ENCODE peak calls at places on chromosome 6, in five cellular contexts. H is T-helper 2 cell; S is KBM-7; P is stimulated activated CD8-positive, alpha-beta memory T cell treated with anti-CD3 and anti-CD28 coated beads, Interleukin-15, amount 100 ng/mL, for 4 hours; X is stimulated activated CD4-positive, alpha-beta T cell treated with anti-CD3 and anti-CD28 coated beads, Interleukin-2, amount 100 ng/mL, for 48 hours. Y is an unnamed sample.

GRCh38 chr6:10429638-10430427 is 15.0 kb upstream of the TFAP2A start:
- DNase-seq in H (no peak), S (peak; percentile 69), P (no peak), X (no peak), Y (peak; percentile 81)

GRCh38 chr6:99282479-99283062 is 66.9 kb downstream of the FAXC start:
- DNase-seq in H (no peak), S (peak; percentile 26), P (no peak), X (no peak), Y (peak; percentile 9)

GRCh38 chr6:40894962-40895799 is 143.8 kb downstream of the UNC5CL start:
- DNase-seq in H (no peak), S (peak; percentile 53), P (no peak), X (no peak), Y (peak; percentile 52)

GRCh38 chr6:147166360-147166944 is 37.8 kb upstream of the STXBP5 start:
- DNase-seq in H (no peak), S (peak; percentile 75), P (no peak), X (no peak), Y (no peak)

GRCh38 chr6:109461733-109462526 is 6.4 kb upstream of the MICAL1 start:
- DNase-seq in H (no peak), S (no peak), P (no peak), X (no peak), Y (no peak)

GRCh38 chr6:126143650-126144260 is 157.4 kb downstream of the TRMT11 start:
- DNase-seq in H (no peak), S (no peak), P (no peak), X (no peak), Y (no peak)

GRCh38 chr6:26211963-26212362 is 124.7 kb downstream of the HFE start:
- DNase-seq in H (no peak), S (no peak), P (no peak), X (no peak), Y (peak; percentile 52)

GRCh38 chr6:95686272-95686671 is 108.9 kb downstream of the MANEA start:
- DNase-seq in H (no peak), S (no peak), P (no peak), X (no peak), Y (no peak)

GRCh38 chr6:11744101-11744500 is 34.5 kb downstream of the ADTRP start:
- DNase-seq in H (no peak), S (no peak), P (no peak), X (no peak), Y (no peak)

GRCh38 chr6:161218222-161218621 is 55.6 kb downstream of the AGPAT4 start:
- DNase-seq in H (no peak), S (no peak), P (no peak), X (no peak), Y (no peak)

GRCh38 chr6:166604328-166604727 is 17.9 kb upstream of the RAMACL start:
- DNase-seq in H (no peak), S (no peak), P (no peak), X (no peak), Y (no peak)

GRCh38 chr6:142845624-142846458 is 99.1 kb downstream of the HIVEP2 start:
- DNase-seq in H (peak; percentile 55), S (peak; percentile 31), P (no peak), X (no peak), Y (no peak)

GRCh38 chr6:147544420-147544819 is 35.9 kb downstream of the SAMD5 start:
- DNase-seq in H (no peak), S (no peak), P (no peak), X (no peak), Y (no peak)

GRCh38 chr6:11650711-11651110 is 113.2 kb downstream of the TMEM170B start:
- DNase-seq in H (no peak), S (no peak), P (no peak), X (no peak), Y (no peak)

GRCh38 chr6:44192428-44193041 is 24.2 kb upstream of the MYMX start:
- DNase-seq in H (no peak), S (no peak), P (no peak), X (no peak), Y (no peak)

GRCh38 chr6:39128832-39129231 is 13.8 kb upstream of the SAYSD1 start:
- DNase-seq in H (no peak), S (no peak), P (no peak), X (no peak), Y (no peak)

GRCh38 chr6:163414367-163415175 is at the start of gene QKI:
- DNase-seq in H (peak; percentile 75), S (peak; percentile 71), P (peak; percentile 70), X (peak; percentile 65), Y (peak; percentile 59)

GRCh38 chr6:155085582-155086253 is 90.6 kb downstream of the TIAM2 start:
- DNase-seq in H (no peak), S (no peak), P (no peak), X (no peak), Y (no peak)

GRCh38 chr6:146878564-146879343 is 280.0 kb downstream of the ADGB start:
- DNase-seq in H (no peak), S (peak; percentile 50), P (no peak), X (no peak), Y (peak; percentile 61)

GRCh38 chr6:138572200-138572875 is 73.0 kb upstream of the NHSL1 start:
- DNase-seq in H (no peak), S (no peak), P (no peak), X (no peak), Y (no peak)

GRCh38 chr6:109187399-109188114 is 92.2 kb downstream of the CEP57L1 start:
- DNase-seq in H (peak; percentile 30), S (peak; percentile 72), P (peak; percentile 2), X (peak; percentile 53), Y (peak; percentile 5)

GRCh38 chr6:6452002-6452401 is 131.5 kb upstream of the F13A1 start:
- DNase-seq in H (no peak), S (no peak), P (no peak), X (no peak), Y (no peak)

GRCh38 chr6:152824666-152825065 is 74.1 kb downstream of the VIP start:
- DNase-seq in H (no peak), S (no peak), P (no peak), X (no peak), Y (no peak)

GRCh38 chr6:90411292-90411781 is 114.7 kb upstream of the BACH2 start:
- DNase-seq in H (peak; percentile 57), S (no peak), P (no peak), X (peak; percentile 59), Y (no peak)

GRCh38 chr6:134534708-134535149 is 216.8 kb upstream of the SGK1 start:
- DNase-seq in H (no peak), S (no peak), P (no peak), X (no peak), Y (no peak)

GRCh38 chr6:28953039-28953872 is 29.5 kb upstream of the TRIM27 start:
- DNase-seq in H (peak; percentile 42), S (peak; percentile 78), P (no peak), X (peak; percentile 68), Y (peak; percentile 15)

GRCh38 chr6:40997256-40997957 is 41.6 kb downstream of the UNC5CL start:
- DNase-seq in H (no peak), S (no peak), P (no peak), X (no peak), Y (no peak)

GRCh38 chr6:130262008-130262407 is 39.3 kb upstream of the SAMD3 start:
- DNase-seq in H (no peak), S (no peak), P (no peak), X (no peak), Y (no peak)

GRCh38 chr6:106324726-106325335 is 729 bp downstream of the ATG5 start:
- DNase-seq in H (no peak), S (no peak), P (no peak), X (no peak), Y (peak; percentile 6)

GRCh38 chr6:39666706-39667489 is 58.3 kb downstream of the KIF6 start:
- DNase-seq in H (no peak), S (no peak), P (no peak), X (no peak), Y (no peak)

GRCh38 chr6:112149236-112149635 is 61.8 kb downstream of the FAM229B start:
- DNase-seq in H (no peak), S (no peak), P (no peak), X (no peak), Y (no peak)